ENCODE peak calls at places on chromosomes 2 and 18, in seven cellular contexts. N is D341Med; C is K562; O is transverse colon; L is activated CD4-positive, alpha-beta T cell treated with anti-CD3 and anti-CD28 coated beads for 1 hour; Z is COLO829; Q is OCI-M1. X is an unnamed sample.

GRCh38 chr2:182361477-182361876 is 65.4 kb downstream of the PDE1A start:
- DNase-seq in N (no peak), O (no peak), Q (no peak), L (no peak), C (no peak), Z (no peak), X (no peak)

GRCh38 chr18:13563390-13563805 is 163.0 kb downstream of the FAM210A start:
- DNase-seq in L (no peak), Z (no peak), C (no peak), N (no peak), O (no peak), Q (no peak), X (no peak)

GRCh38 chr2:55636831-55637230 is 19.4 kb upstream of the PPP4R3B start:
- DNase-seq in N (no peak), C (no peak), L (no peak), Z (no peak), O (no peak), Q (no peak), X (no peak)

GRCh38 chr2:54494087-54494486 is 38.0 kb downstream of the SPTBN1 start:
- DNase-seq in N (no peak), Z (no peak), C (no peak), Q (no peak), O (no peak), L (no peak), X (no peak)

GRCh38 chr18:49866680-49867079 is 53.3 kb upstream of the ACAA2 start:
- DNase-seq in L (no peak), O (no peak), C (no peak), N (no peak), Z (no peak), Q (no peak), X (no peak)

GRCh38 chr2:95001701-95002100 is 23.8 kb upstream of the MAL start:
- DNase-seq in O (no peak), N (no peak), L (no peak), C (no peak), Q (no peak), Z (no peak), X (no peak)

GRCh38 chr2:237091779-237092436 is 6.2 kb downstream of the COPS8 start:
- DNase-seq in N (no peak), L (no peak), Q (no peak), O (no peak), Z (no peak), C (no peak), X (no peak)

GRCh38 chr18:63567276-63567675 is 19.9 kb upstream of the SERPINB13 start:
- DNase-seq in L (no peak), N (no peak), Z (no peak), C (no peak), O (no peak), Q (no peak), X (no peak)

GRCh38 chr2:86038291-86039081 is 67.2 kb downstream of the POLR1A start:
- DNase-seq in N (no peak), Q (peak; percentile 5), O (peak; percentile 54), C (no peak), L (peak; percentile 53), Z (no peak), X (no peak)

GRCh38 chr2:47269316-47270232 is 114.5 kb upstream of the STPG4 start:
- DNase-seq in Q (no peak), L (no peak), C (peak; percentile 42), N (no peak), O (peak; percentile 69), Z (peak; percentile 11), X (no peak)

GRCh38 chr18:44799422-44800421 is 119.0 kb downstream of the SETBP1 start:
- DNase-seq in N (no peak), O (no peak), Q (no peak), Z (no peak), C (no peak), L (no peak), X (no peak)